ENCODE peak calls at places on chromosomes 11 and 22, in ten cellular contexts. R is neuronal stem cell, Q is heart left ventricle, J is mesendoderm, T is GM23338, D is small intestine, P is HAP-1, A is tibial nerve, M is PC-9, V is uterus. Z is an unnamed sample.

GRCh38 chr22:48876951-48877350 is 950.7 kb downstream of the BRD1 start:
- DNase-seq in J (no peak), R (no peak), D (no peak), Q (no peak), V (no peak), P (no peak), A (no peak), M (no peak), T (no peak), Z (no peak)

GRCh38 chr11:9076046-9076445 is 15.4 kb downstream of the SCUBE2 start:
- DNase-seq in R (no peak), J (no peak), T (no peak), M (no peak), V (no peak), D (no peak), P (no peak), A (no peak), Q (no peak), Z (no peak)

GRCh38 chr11:46600162-46600561 is 6.3 kb upstream of the AMBRA1 start:
- DNase-seq in T (no peak), J (no peak), P (no peak), A (no peak), M (no peak), V (no peak), D (no peak), Q (no peak), R (no peak), Z (no peak)

GRCh38 chr11:31810779-31811647 is at the start of gene PAX6:
- DNase-seq in M (peak; percentile 95), A (no peak), R (peak; percentile 97), V (no peak), J (peak; percentile 88), Q (peak; percentile 36), P (peak; percentile 92), D (peak; percentile 54), T (peak; percentile 89), Z (no peak)

GRCh38 chr11:45142241-45142885 is 4.1 kb upstream of the PRDM11 start:
- DNase-seq in A (no peak), Q (no peak), T (no peak), J (no peak), P (no peak), R (no peak), D (no peak), V (no peak), M (no peak), Z (no peak)

GRCh38 chr11:44565746-44566558 is 489 bp downstream of the CD82 start:
- DNase-seq in Q (no peak), M (no peak), T (peak; percentile 57), P (no peak), J (peak; percentile 30), R (no peak), A (no peak), V (no peak), D (peak; percentile 57), Z (no peak)

GRCh38 chr11:11841121-11841604 is 609 bp upstream of the USP47 start:
- DNase-seq in A (peak; percentile 27), Q (peak; percentile 58), M (peak; percentile 9), V (peak; percentile 59), D (peak; percentile 60), J (no peak), R (no peak), P (peak; percentile 39), T (peak; percentile 52), Z (no peak)

GRCh38 chr11:57069942-57070341 is 81.2 kb downstream of the OR5AK2 start:
- DNase-seq in P (no peak), Q (no peak), R (no peak), V (no peak), M (no peak), A (no peak), D (no peak), J (no peak), T (no peak), Z (no peak)

GRCh38 chr11:68038226-68038717 is 553 bp upstream of the TCIRG1 start:
- DNase-seq in R (no peak), A (no peak), J (no peak), M (no peak), D (no peak), T (no peak), V (no peak), Q (peak; percentile 52), P (no peak), Z (no peak)
- H3K4me1 ChIP-seq in R (peaks cover 13% of the 10 kb centered on the region), A (peaks cover 30% of the 10 kb centered on the region), J (peaks cover 5% of the 10 kb centered on the region), M (peaks cover 28% of the 10 kb centered on the region), D (peaks cover 5% of the 10 kb centered on the region), T (peaks cover 18% of the 10 kb centered on the region), V (peaks cover 13% of the 10 kb centered on the region), Q (peaks cover 51% of the 10 kb centered on the region), P (peaks cover 19% of the 10 kb centered on the region), Z (peaks cover 54% of the 10 kb centered on the region)

GRCh38 chr22:19717181-19717580 is 2.9 kb downstream of the SEPTIN5 start:
- DNase-seq in D (no peak), J (no peak), R (no peak), M (no peak), A (no peak), P (no peak), V (no peak), Q (no peak), T (no peak), Z (no peak)

GRCh38 chr22:19717691-19718254 is 3.5 kb downstream of the SEPTIN5 start:
- DNase-seq in R (no peak), P (peak; percentile 85), M (peak; percentile 76), A (peak; percentile 60), D (peak; percentile 48), Q (peak; percentile 71), J (peak; percentile 56), V (peak; percentile 62), T (peak; percentile 63), Z (peak; percentile 84)

GRCh38 chr22:19716829-19717105 is 2.5 kb downstream of the SEPTIN5 start:
- DNase-seq in V (no peak), J (no peak), R (no peak), M (no peak), A (no peak), Q (no peak), P (no peak), T (no peak), D (no peak), Z (no peak)

GRCh38 chr22:19715286-19715939 is 1.1 kb downstream of the SEPTIN5 start:
- DNase-seq in J (no peak), D (no peak), A (no peak), M (no peak), Q (peak; percentile 22), R (no peak), V (no peak), P (no peak), T (no peak), Z (no peak)

DNA sequence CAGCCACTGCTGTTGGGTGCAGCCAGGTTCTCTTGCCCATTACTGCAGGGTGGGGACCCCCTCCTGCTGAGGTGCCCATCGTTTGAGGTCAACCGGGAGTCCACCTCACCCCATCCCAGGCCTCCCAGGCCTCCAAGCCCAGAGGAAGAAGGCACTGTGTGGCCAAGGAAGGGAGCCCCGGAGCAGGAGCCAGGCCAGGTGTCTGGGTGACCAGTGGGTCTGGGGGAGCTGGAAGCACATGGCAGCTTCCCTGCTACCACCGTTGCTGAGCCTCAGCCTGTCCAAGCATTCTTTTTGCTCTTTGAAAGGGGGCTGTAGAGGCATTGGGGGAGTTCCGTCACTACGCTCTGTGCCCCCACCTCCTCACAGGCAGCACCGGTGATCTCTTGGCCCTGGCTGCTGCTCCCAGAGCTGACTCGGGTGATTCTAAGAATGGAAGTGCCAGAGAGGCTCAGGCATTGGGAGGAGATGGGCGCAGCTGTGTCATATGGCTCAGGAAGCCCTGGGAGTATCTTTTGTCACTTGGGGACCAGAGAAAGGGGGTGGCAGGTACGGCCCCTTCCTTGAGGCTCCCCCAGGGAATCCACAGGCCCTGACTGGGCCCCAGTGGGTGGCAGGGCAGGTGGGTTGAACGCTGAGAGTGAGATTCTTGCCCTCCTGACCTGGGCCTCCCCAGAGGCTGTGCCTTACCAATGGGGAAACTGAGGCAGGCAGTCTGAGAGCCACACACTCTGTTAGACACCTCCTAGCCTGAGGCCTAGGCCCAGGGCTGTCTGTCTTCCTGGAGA is 1.9 kb downstream of the SEPTIN5 start:
- DNase-seq in D (no peak), Q (no peak), P (no peak), T (no peak), M (no peak), J (no peak), V (no peak), R (no peak), A (no peak), Z (no peak)
- H3K27me3 ChIP-seq in D (peaks cover 5% of the 10 kb centered on the region), Q (no peaks in the 10 kb centered on the region), P (no peaks in the 10 kb centered on the region), T (peaks cover 79% of the 10 kb centered on the region), M (no peaks in the 10 kb centered on the region), J (peaks cover 15% of the 10 kb centered on the region), V (no peaks in the 10 kb centered on the region), R (peaks cover 80% of the 10 kb centered on the region), A (no peaks in the 10 kb centered on the region), Z (peaks cover 12% of the 10 kb centered on the region)

DNA sequence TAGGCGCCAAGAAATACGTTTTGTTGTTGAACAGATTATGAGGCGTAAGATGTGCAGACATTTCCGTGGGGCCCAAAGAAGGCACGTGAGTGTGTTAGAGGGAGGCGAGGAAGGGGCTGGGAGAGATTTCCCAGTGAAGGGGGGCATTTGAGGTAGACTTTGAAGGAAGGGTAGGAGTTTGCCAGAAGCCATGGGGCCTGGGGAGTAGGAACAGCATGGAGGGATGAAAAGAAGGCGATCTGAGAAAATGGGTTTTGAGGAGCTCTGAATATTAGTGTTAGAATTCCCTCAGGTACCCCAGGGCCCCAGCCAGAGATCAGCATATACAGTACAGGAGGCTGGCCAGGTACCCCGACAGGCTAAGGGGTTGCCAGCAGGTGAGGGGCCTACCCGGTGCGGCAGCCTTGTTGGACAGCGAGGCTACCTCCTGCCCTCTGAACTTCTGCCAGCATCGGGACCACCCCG is 414 bp upstream of the MIEF1 start:
- DNase-seq in J (no peak), P (no peak), A (no peak), Q (no peak), T (no peak), V (no peak), D (no peak), M (no peak), R (no peak), Z (no peak)
- H3K4me1 ChIP-seq in J (peaks cover 6% of the 10 kb centered on the region), P (peaks cover 10% of the 10 kb centered on the region), A (peaks cover 22% of the 10 kb centered on the region), Q (peaks cover 54% of the 10 kb centered on the region), T (peaks cover 13% of the 10 kb centered on the region), V (peaks cover 16% of the 10 kb centered on the region), D (peaks cover 2% of the 10 kb centered on the region), M (peaks cover 28% of the 10 kb centered on the region), R (peaks cover 14% of the 10 kb centered on the region), Z (peaks cover 28% of the 10 kb centered on the region)

GRCh38 chr11:120128392-120129172 is 9.3 kb downstream of the TRIM29 start:
- DNase-seq in Q (no peak), V (peak; percentile 82), J (no peak), P (no peak), R (no peak), D (peak; percentile 92), M (peak; percentile 61), T (no peak), A (peak; percentile 66), Z (no peak)

GRCh38 chr11:120130991-120131760 is 6.7 kb downstream of the TRIM29 start:
- DNase-seq in V (peak; percentile 7), Q (no peak), D (no peak), R (no peak), J (no peak), P (no peak), M (no peak), T (no peak), A (no peak), Z (no peak)

GRCh38 chr11:120131941-120132644 is 5.8 kb downstream of the TRIM29 start:
- DNase-seq in M (no peak), P (no peak), D (peak; percentile 60), J (no peak), R (no peak), V (peak; percentile 1), Q (no peak), T (no peak), A (no peak), Z (no peak)

GRCh38 chr11:120129570-120129969 is 8.3 kb downstream of the TRIM29 start:
- DNase-seq in V (peak; percentile 13), R (no peak), T (no peak), Q (no peak), M (no peak), A (no peak), P (no peak), J (peak; percentile 17), D (no peak), Z (no peak)

DNA sequence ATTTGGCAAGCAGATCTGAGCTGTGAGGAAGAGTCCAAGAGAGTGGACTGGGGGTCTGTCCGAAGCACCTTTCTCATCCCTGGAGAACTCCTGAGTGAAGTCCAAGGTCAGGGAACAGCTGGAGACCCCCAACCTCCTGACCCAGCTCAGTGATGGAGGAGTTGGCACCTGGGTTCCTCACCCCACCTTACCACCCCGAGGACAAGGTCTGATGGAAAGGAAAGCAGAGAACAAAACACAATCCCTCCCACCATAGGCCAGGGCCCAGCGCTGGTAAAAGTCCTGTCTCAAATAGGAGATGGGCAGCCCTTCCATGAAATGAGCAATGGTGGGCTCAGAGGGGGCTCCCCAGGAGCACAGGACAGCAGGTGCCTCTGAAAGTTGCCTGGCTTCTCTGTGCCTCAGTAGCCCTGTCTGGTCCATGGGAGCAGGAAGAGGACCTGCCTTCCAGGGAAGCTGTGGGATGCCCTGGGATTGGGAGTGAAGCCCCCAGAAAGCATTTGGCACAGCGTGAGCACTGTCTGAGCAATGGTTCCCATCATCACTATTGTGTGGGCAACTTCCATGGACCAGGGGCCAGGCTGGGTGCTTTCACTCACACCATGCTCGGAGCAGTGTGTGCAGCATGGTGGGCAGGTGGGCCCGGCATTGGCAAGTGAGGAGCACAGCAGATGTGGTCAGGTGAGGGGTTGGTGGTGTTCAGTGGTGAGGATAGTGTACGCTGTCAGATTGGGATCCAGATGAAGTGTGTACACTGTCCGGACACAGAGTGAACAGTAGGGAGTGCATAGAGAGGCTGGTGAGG is 7.5 kb downstream of the TRIM29 start:
- DNase-seq in J (no peak), Q (no peak), R (no peak), D (no peak), M (no peak), T (no peak), V (peak; percentile 10), A (no peak), P (no peak), Z (no peak)
- H3K27me3 ChIP-seq in J (no peaks in the 10 kb centered on the region), Q (no peaks in the 10 kb centered on the region), R (peaks cover 56% of the 10 kb centered on the region), D (no peaks in the 10 kb centered on the region), M (no peaks in the 10 kb centered on the region), T (no peaks in the 10 kb centered on the region), V (no peaks in the 10 kb centered on the region), A (no peaks in the 10 kb centered on the region), P (peaks cover 9% of the 10 kb centered on the region), Z (no peaks in the 10 kb centered on the region)